ENCODE peak calls at places on chromosome 2, in five cellular contexts. N, V, D, L and R are unnamed samples.
A peak's percentile ranks its signal among the peaks of the same experiment; 100 is the strongest.

GRCh38 chr2:183000846-183001245 is 37.4 kb downstream of the NCKAP1 start:
- DNase-seq in D (no peak), V (no peak), N (no peak), L (no peak), R (no peak)

GRCh38 chr2:235665656-235666239 is 171.9 kb downstream of the AGAP1 start:
- DNase-seq in N (no peak), L (no peak), D (no peak), V (no peak), R (peak; percentile 60)

GRCh38 chr2:217873371-217873770 is 129.4 kb downstream of the TNS1 start:
- DNase-seq in N (no peak), D (no peak), V (no peak), L (no peak), R (no peak)

GRCh38 chr2:101570121-101570520 is 95.2 kb upstream of the RFX8 start:
- DNase-seq in L (no peak), N (no peak), D (no peak), V (no peak), R (no peak)

GRCh38 chr2:85326946-85327756 is 638 bp downstream of the TGOLN2 start:
- DNase-seq in V (peak; percentile 71), D (no peak), N (peak; percentile 39), L (peak; percentile 50), R (peak; percentile 48)

GRCh38 chr2:46073540-46074018 is 223.6 kb upstream of the EPAS1 start:
- DNase-seq in N (no peak), V (no peak), L (no peak), D (no peak), R (no peak)

GRCh38 chr2:85790499-85790898 is 36.7 kb downstream of the ATOH8 start:
- DNase-seq in D (no peak), V (no peak), N (no peak), L (no peak), R (no peak)

GRCh38 chr2:36960005-36960675 is 6.2 kb downstream of the STRN start:
- DNase-seq in N (no peak), L (peak; percentile 8), D (no peak), V (no peak), R (no peak)

GRCh38 chr2:61733563-61733962 is 120.3 kb downstream of the FAM161A start:
- DNase-seq in D (no peak), V (no peak), N (no peak), L (no peak), R (no peak)

GRCh38 chr2:42297322-42297936 is 63.6 kb downstream of the COX7A2L start:
- DNase-seq in L (no peak), N (peak; percentile 9), D (no peak), V (no peak), R (no peak)

GRCh38 chr2:9908639-9909038 is 42.9 kb upstream of the GRHL1 start:
- DNase-seq in V (no peak), D (no peak), L (no peak), N (no peak), R (no peak)

GRCh38 chr2:47002480-47003381 is 87.1 kb upstream of the MCFD2 start:
- DNase-seq in D (no peak), N (no peak), V (no peak), L (no peak), R (no peak)

GRCh38 chr2:100409461-100409860 is 8.0 kb downstream of the CHST10 start:
- DNase-seq in L (no peak), V (no peak), D (no peak), N (no peak), R (no peak)

GRCh38 chr2:111024496-111024895 is 96.2 kb upstream of the BCL2L11 start:
- DNase-seq in N (no peak), V (no peak), D (no peak), L (no peak), R (no peak)

GRCh38 chr2:32172870-32173269 is 7.2 kb downstream of the SLC30A6 start:
- DNase-seq in N (no peak), V (no peak), D (no peak), L (no peak), R (no peak)

GRCh38 chr2:32166115-32166549 is 468 bp downstream of the SLC30A6 start:
- DNase-seq in L (no peak), D (no peak), N (no peak), V (no peak), R (no peak)

GRCh38 chr2:32168513-32168912 is 2.8 kb downstream of the SLC30A6 start:
- DNase-seq in N (no peak), L (peak; percentile 47), D (no peak), V (no peak), R (no peak)
- H3K4me3 ChIP-seq in N (no peak overlapping the region), L (no peak overlapping the region), D (no peak overlapping the region), V (no peak overlapping the region), R (no peak overlapping the region)

GRCh38 chr2:26885651-26886329 is 37.9 kb downstream of the DPYSL5 start:
- DNase-seq in V (no peak), L (no peak), D (no peak), N (no peak), R (no peak)
- H3K4me3 ChIP-seq in V (no peak overlapping the region), L (no peak overlapping the region), D (no peak overlapping the region), N (no peak overlapping the region), R (no peak overlapping the region)

GRCh38 chr2:205352120-205352519 is 330.2 kb upstream of the NRP2 start:
- DNase-seq in N (no peak), L (no peak), V (no peak), D (no peak), R (no peak)
- H3K4me3 ChIP-seq in N (no peak overlapping the region), L (no peak overlapping the region), V (no peak overlapping the region), D (no peak overlapping the region), R (no peak overlapping the region)

DNA sequence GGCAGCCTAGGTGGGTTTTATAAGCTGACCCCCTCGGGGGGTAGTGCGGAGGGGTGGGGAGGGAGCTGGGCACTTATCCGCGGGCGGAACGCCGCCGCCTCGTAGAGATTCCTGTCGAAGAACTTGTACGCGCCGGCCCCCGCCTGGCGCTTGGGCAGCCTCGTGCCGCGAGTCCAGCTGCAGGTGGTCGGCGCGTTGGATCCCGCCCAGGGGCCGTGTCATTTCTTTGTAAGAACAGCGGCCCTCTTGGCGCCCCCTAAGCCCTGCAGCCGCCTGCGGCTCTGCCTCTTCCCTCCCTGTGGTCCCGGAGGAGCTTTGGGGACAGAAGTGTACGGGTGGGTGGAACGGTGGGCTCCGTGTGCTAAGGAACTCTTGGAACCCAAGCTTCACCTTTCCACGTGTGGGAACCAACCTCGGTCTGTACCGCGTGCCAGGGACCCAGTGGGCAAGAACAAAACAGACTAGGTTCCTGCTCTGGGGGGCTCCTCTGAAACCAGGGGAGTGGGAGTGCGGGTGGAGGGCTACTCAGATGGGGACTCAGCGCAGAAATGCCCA is 1.2 kb downstream of the GPC1 start:
- DNase-seq in V (peak; percentile 51), D (no peak), L (no peak), N (no peak), R (no peak)
- H3K4me3 ChIP-seq in V (peak overlapping the region; percentile 68), D (peak overlapping the region; percentile 74), L (no peak overlapping the region), N (no peak overlapping the region), R (peak overlapping the region; percentile 92)

DNA sequence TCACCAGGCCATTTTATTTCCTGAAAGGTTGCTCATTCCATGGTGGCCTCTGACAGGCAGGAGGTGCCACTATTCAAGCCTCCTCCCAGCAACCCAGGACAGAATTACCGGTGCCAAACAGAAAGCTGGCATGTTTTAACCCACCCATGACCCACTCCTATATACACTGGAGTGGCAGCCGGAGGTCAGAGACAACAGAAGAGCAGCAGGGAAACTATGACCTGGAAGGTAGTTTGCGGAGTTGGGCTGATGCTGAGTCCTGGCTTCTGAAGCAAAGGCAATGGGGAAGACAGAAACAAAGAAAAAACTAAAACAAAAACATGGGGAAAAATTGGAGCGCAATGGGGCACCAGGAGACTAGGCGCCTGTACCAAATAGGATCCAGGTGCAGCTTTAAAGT is 2.2 kb downstream of the RFTN2 start:
- DNase-seq in L (no peak), N (no peak), V (no peak), D (no peak), R (no peak)
- H3K4me3 ChIP-seq in L (no peak overlapping the region), N (no peak overlapping the region), V (peak overlapping the region; percentile 43), D (peak overlapping the region; percentile 32), R (no peak overlapping the region)

GRCh38 chr2:238379096-238379810 is 47.5 kb upstream of the ASB1 start:
- DNase-seq in V (peak; percentile 62), D (no peak), L (no peak), N (no peak), R (no peak)
- H3K4me3 ChIP-seq in V (no peak overlapping the region), D (no peak overlapping the region), L (no peak overlapping the region), N (no peak overlapping the region), R (no peak overlapping the region)